ENCODE peak calls at places on chromosomes 16 and 17, in five cellular contexts. I is cardiac fibroblast; X is activated naive CD4-positive, alpha-beta T cell; U is T-helper 2 cell; Q is NCI-H1436 treated with DMSO at 0.1 percent for 48 hours. K is an unnamed sample.

GRCh38 chr17:74768763-74769114 is 7.4 kb downstream of the NAT9 start:
- DNase-seq in I (no peak), X (no peak), U (no peak), Q (no peak), K (no peak)

GRCh38 chr17:74107107-74107506 is 96.4 kb upstream of the RPL38 start:
- DNase-seq in I (no peak), X (no peak), U (no peak), Q (no peak), K (no peak)

GRCh38 chr17:44905006-44906000 is 6.1 kb upstream of the EFTUD2 start:
- DNase-seq in I (no peak), X (no peak), U (no peak), Q (no peak), K (peak; percentile 67)

GRCh38 chr17:40323731-40324650 is 15.0 kb downstream of the RARA start:
- DNase-seq in I (peak; percentile 92), X (no peak), U (peak; percentile 95), Q (no peak), K (peak; percentile 43)

GRCh38 chr16:72978212-72978611 is 69.7 kb downstream of the ZFHX3 start:
- DNase-seq in I (peak; percentile 80), X (no peak), U (no peak), Q (no peak), K (no peak)

GRCh38 chr16:72637306-72637705 is 410.6 kb downstream of the ZFHX3 start:
- DNase-seq in I (peak; percentile 79), X (no peak), U (no peak), Q (no peak), K (peak; percentile 10)

GRCh38 chr16:87525352-87525751 is 32.5 kb upstream of the ZCCHC14 start:
- DNase-seq in I (no peak), X (no peak), U (no peak), Q (no peak), K (no peak)

GRCh38 chr16:84741351-84741791 is 41.6 kb downstream of the USP10 start:
- DNase-seq in I (peak; percentile 61), X (no peak), U (no peak), Q (no peak), K (no peak)

GRCh38 chr16:89410794-89411309 is 79.5 kb downstream of the ANKRD11 start:
- DNase-seq in I (peak; percentile 90), X (no peak), U (peak; percentile 44), Q (no peak), K (peak; percentile 93)

GRCh38 chr16:85914423-85914794 is 15.4 kb downstream of the IRF8 start:
- DNase-seq in I (no peak), X (no peak), U (no peak), Q (no peak), K (no peak)

GRCh38 chr17:48014603-48015037 is 23.0 kb downstream of the COPZ2 start:
- DNase-seq in I (no peak), X (no peak), U (no peak), Q (no peak), K (no peak)

GRCh38 chr17:75073618-75074047 is 14.1 kb upstream of the SLC16A5 start:
- DNase-seq in I (no peak), X (no peak), U (no peak), Q (no peak), K (no peak)

GRCh38 chr16:21599994-21600773 is 807 bp downstream of the METTL9 start:
- DNase-seq in I (peak; percentile 41), X (no peak), U (peak; percentile 12), Q (no peak), K (peak; percentile 26)

GRCh38 chr17:66337866-66338472 is 35.6 kb downstream of the PRKCA start:
- DNase-seq in I (no peak), X (no peak), U (no peak), Q (no peak), K (no peak)

GRCh38 chr16:84726670-84727467 is 27.1 kb downstream of the USP10 start:
- DNase-seq in I (no peak), X (no peak), U (no peak), Q (no peak), K (no peak)

GRCh38 chr17:50575581-50576210 is 15.2 kb downstream of the CACNA1G start:
- DNase-seq in I (no peak), X (no peak), U (no peak), Q (peak; percentile 23), K (no peak)

GRCh38 chr17:41734139-41734948 is at the start of gene HAP1:
- DNase-seq in I (peak; percentile 35), X (no peak), U (no peak), Q (no peak), K (peak; percentile 6)

GRCh38 chr16:3575491-3575890 is 1.7 kb downstream of the NLRC3 start:
- DNase-seq in I (no peak), X (no peak), U (no peak), Q (no peak), K (no peak)

GRCh38 chr17:57464191-57464864 is 208.0 kb downstream of the MSI2 start:
- DNase-seq in I (no peak), X (no peak), U (no peak), Q (no peak), K (no peak)

GRCh38 chr16:745739-746138 is 4.9 kb upstream of the CIAO3 start:
- DNase-seq in I (no peak), X (no peak), U (no peak), Q (no peak), K (no peak)

GRCh38 chr17:17712268-17712924 is 31.1 kb downstream of the RAI1 start:
- DNase-seq in I (peak; percentile 86), X (no peak), U (no peak), Q (no peak), K (no peak)

GRCh38 chr16:14501331-14502255 is 128.5 kb downstream of the PARN start:
- DNase-seq in I (peak; percentile 98), X (no peak), U (no peak), Q (peak; percentile 47), K (peak; percentile 99)

GRCh38 chr16:81451753-81452680 is 7.4 kb downstream of the CMIP start:
- DNase-seq in I (no peak), X (no peak), U (peak; percentile 14), Q (no peak), K (no peak)

GRCh38 chr17:38605852-38606645 is at the start of gene SRCIN1:
- DNase-seq in I (no peak), X (no peak), U (peak; percentile 14), Q (no peak), K (no peak)

GRCh38 chr16:49564577-49565224 is 191.1 kb downstream of the C16orf78 start:
- DNase-seq in I (no peak), X (no peak), U (no peak), Q (no peak), K (peak; percentile 24)

GRCh38 chr17:75514299-75515228 is 773 bp downstream of the CASKIN2 start:
- DNase-seq in I (no peak), X (no peak), U (no peak), Q (no peak), K (peak; percentile 62)

GRCh38 chr16:64826374-64826773 is 295.5 kb downstream of the CDH11 start:
- DNase-seq in I (peak; percentile 8), X (no peak), U (no peak), Q (no peak), K (no peak)

GRCh38 chr17:50872710-50873424 is 6.7 kb upstream of the TOB1 start:
- DNase-seq in I (peak; percentile 75), X (no peak), U (peak; percentile 54), Q (no peak), K (peak; percentile 62)

GRCh38 chr16:62967606-62968005 is 931.4 kb upstream of the CDH8 start:
- DNase-seq in I (no peak), X (no peak), U (no peak), Q (no peak), K (no peak)

GRCh38 chr17:77591231-77591785 is 367.2 kb upstream of the TNRC6C start:
- DNase-seq in I (no peak), X (no peak), U (no peak), Q (no peak), K (no peak)

GRCh38 chr16:8950580-8951077 is 13.1 kb downstream of the USP7 start:
- DNase-seq in I (peak; percentile 65), X (no peak), U (no peak), Q (no peak), K (no peak)

GRCh38 chr16:67451704-67452435 is 20.9 kb downstream of the HSD11B2 start:
- DNase-seq in I (no peak), X (no peak), U (no peak), Q (no peak), K (peak; percentile 88)

GRCh38 chr16:2827831-2828520 is 2.1 kb upstream of the ZG16B start:
- DNase-seq in I (no peak), X (no peak), U (no peak), Q (no peak), K (no peak)

GRCh38 chr17:2053380-2054261 is 1.3 kb upstream of the HIC1 start:
- DNase-seq in I (peak; percentile 80), X (peak; percentile 53), U (peak; percentile 76), Q (no peak), K (no peak)

K was measured in myocyte.